ENCODE peak calls at places on chromosomes 16 and 17, in seven cellular contexts. I, E, R, Z, T, L and Q are unnamed samples.

GRCh38 chr17:48593840-48594411 is 347 bp upstream of the HOXB5 start:
- DNase-seq in I (peak; percentile 61), E (peak; percentile 86), R (peak; percentile 81), Z (peak; percentile 67), T (peak; percentile 65), L (peak; percentile 87), Q (peak; percentile 92)

GRCh38 chr16:1518626-1519135 is 14.8 kb upstream of the TMEM204 start:
- DNase-seq in I (no peak), E (no peak), R (no peak), Z (no peak), T (no peak), L (no peak), Q (no peak)

GRCh38 chr17:77164483-77165030 is 23.8 kb downstream of the SEC14L1 start:
- DNase-seq in I (no peak), E (no peak), R (no peak), Z (no peak), T (no peak), L (peak; percentile 84), Q (no peak)

GRCh38 chr17:41565338-41565737 is 6.5 kb downstream of the KRT9 start:
- DNase-seq in I (no peak), E (no peak), R (no peak), Z (no peak), T (no peak), L (no peak), Q (no peak)

GRCh38 chr16:57994778-57995177 is 5.7 kb downstream of the ZNF319 start:
- DNase-seq in I (peak; percentile 69), E (peak; percentile 71), R (no peak), Z (no peak), T (peak; percentile 22), L (peak; percentile 43), Q (peak; percentile 92)

GRCh38 chr17:82272495-82273326 is 789 bp downstream of the CSNK1D start:
- DNase-seq in I (peak; percentile 51), E (peak; percentile 93), R (peak; percentile 50), Z (no peak), T (no peak), L (no peak), Q (peak; percentile 92)

GRCh38 chr17:66855204-66855603 is 20.3 kb downstream of the CACNG5 start:
- DNase-seq in I (no peak), E (peak; percentile 74), R (no peak), Z (no peak), T (no peak), L (no peak), Q (no peak)

GRCh38 chr16:89198417-89199240 is 1.7 kb downstream of the SLC22A31 start:
- DNase-seq in I (no peak), E (no peak), R (no peak), Z (no peak), T (no peak), L (no peak), Q (peak; percentile 69)

GRCh38 chr16:49940464-49941224 is 84.4 kb upstream of the CNEP1R1 start:
- DNase-seq in I (no peak), E (no peak), R (no peak), Z (no peak), T (no peak), L (no peak), Q (no peak)

DNA sequence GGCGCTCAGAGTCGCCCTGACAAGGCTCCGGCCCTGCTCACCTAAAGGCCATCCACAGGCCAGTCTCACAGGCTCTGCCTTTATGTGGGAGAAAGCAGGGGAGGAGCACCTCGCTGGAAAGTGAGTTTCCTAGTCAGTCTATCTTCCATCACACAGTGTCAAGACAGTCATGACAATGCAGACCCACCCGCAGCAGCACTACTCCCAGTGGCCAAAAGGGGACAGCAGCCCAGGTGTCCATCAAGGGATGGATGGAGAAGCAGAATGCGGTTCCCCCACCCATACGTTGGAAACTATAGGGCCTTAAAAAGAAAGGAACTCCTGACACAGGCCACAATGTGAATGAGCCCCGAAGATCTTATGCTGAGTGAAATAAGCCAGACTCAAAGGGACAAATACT is 226.8 kb downstream of the ENGASE start:
- DNase-seq in I (no peak), E (peak; percentile 17), R (no peak), Z (no peak), T (no peak), L (no peak), Q (no peak)
- H3K27me3 ChIP-seq in I (no peaks in the 10 kb centered on the region), E (peaks cover 6% of the 10 kb centered on the region), R (no peaks in the 10 kb centered on the region), Z (peaks cover 8% of the 10 kb centered on the region), T (peaks cover 11% of the 10 kb centered on the region), L (peaks cover 22% of the 10 kb centered on the region), Q (no peaks in the 10 kb centered on the region)

DNA sequence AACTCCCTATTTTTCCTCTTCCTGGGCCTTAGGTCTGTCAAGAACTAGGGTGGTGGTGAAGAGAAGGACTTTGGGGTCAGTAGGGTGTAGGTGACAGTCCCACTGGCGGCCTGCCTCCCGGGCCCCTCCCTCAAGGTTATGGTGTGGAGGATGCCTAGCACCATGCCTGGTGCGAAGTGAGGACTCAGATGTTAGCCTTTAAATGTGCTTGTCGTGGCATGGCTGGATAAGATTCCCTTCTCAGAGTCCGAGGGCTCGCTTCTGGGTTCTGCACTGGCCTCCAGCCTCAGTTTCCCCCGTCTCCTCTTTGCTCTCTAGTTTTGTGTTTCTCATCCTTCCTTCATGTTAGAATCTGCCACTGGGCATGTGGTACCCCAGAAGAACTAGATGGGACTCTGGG is 32.0 kb downstream of the HAPSTR1 start:
- DNase-seq in I (no peak), E (no peak), R (no peak), Z (no peak), T (no peak), L (no peak), Q (peak; percentile 68)
- H3K36me3 ChIP-seq in I (no peaks in the 10 kb centered on the region), E (peaks cover 63% of the 10 kb centered on the region), R (peaks cover 9% of the 10 kb centered on the region), Z (peaks cover 58% of the 10 kb centered on the region), T (peaks cover 9% of the 10 kb centered on the region), L (peaks cover 29% of the 10 kb centered on the region), Q (peaks cover 9% of the 10 kb centered on the region)

GRCh38 chr16:20903889-20904506 is 3.4 kb downstream of the LYRM1 start:
- DNase-seq in I (no peak), E (no peak), R (no peak), Z (no peak), T (no peak), L (no peak), Q (no peak)

GRCh38 chr16:20903116-20903888 is 2.7 kb downstream of the LYRM1 start:
- DNase-seq in I (no peak), E (no peak), R (no peak), Z (no peak), T (no peak), L (no peak), Q (no peak)

GRCh38 chr16:20901068-20901440 is 483 bp downstream of the LYRM1 start:
- DNase-seq in I (no peak), E (no peak), R (peak; percentile 47), Z (peak; percentile 1), T (no peak), L (no peak), Q (no peak)

GRCh38 chr16:20901441-20902112 is 1.0 kb downstream of the LYRM1 start:
- DNase-seq in I (peak; percentile 67), E (no peak), R (no peak), Z (peak; percentile 30), T (peak; percentile 75), L (no peak), Q (peak; percentile 87)

DNA sequence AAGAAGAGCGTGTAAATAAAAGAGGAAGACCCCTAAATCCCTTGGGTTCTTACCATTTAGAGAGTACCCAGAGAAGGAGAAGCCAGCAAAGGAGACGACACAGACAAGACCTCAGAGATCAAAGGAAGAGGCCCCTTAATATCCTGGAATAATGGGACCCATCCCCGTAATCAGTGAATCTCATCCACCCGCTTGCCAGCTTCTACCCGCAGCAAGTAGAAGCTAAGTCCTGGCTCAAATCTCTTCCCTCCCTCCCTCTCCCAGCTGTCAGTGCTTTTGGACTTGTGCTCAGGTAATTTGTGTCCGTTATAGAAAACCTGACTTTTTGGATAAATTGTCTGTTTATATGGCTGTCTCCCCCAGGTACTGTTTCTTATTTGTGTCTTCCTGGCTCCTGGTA is 1.9 kb downstream of the LYRM1 start:
- DNase-seq in I (no peak), E (no peak), R (no peak), Z (no peak), T (no peak), L (no peak), Q (no peak)
- H3K4me3 ChIP-seq in I (no peak overlapping the region), E (no peak overlapping the region), R (no peak overlapping the region), Z (no peak overlapping the region), T (no peak overlapping the region), L (no peak overlapping the region), Q (no peak overlapping the region)

DNA sequence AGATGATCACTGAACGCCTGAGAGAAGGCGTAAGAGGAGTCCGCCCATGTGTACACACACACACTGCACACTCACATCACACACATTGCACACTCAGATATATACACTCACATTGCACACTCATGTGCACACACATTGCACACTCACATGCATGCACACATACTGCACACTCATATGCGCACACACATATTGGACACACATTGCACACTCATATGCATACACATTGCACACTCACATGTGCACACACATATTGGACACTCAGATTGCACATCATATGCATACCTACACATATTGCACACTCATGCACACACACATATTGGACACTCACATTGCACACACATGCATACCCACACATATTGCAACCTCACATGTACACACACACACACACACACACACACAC is 163.2 kb downstream of the WSCD1 start:
- DNase-seq in I (no peak), E (no peak), R (no peak), Z (no peak), T (no peak), L (no peak), Q (peak; percentile 6)
- H3K27me3 ChIP-seq in I (no peaks in the 10 kb centered on the region), E (no peaks in the 10 kb centered on the region), R (no peaks in the 10 kb centered on the region), Z (no peaks in the 10 kb centered on the region), T (peaks cover 3% of the 10 kb centered on the region), L (peaks cover 8% of the 10 kb centered on the region), Q (no peaks in the 10 kb centered on the region)

GRCh38 chr17:81259058-81259605 is 20.0 kb downstream of the NDUFAF8 start:
- DNase-seq in I (no peak), E (no peak), R (no peak), Z (no peak), T (no peak), L (no peak), Q (no peak)
- H3K36me3 ChIP-seq in I (no peaks in the 10 kb centered on the region), E (peaks cover 53% of the 10 kb centered on the region), R (no peaks in the 10 kb centered on the region), Z (peaks cover 69% of the 10 kb centered on the region), T (peaks cover 2% of the 10 kb centered on the region), L (peaks cover 36% of the 10 kb centered on the region), Q (peaks cover 98% of the 10 kb centered on the region)

GRCh38 chr16:79595916-79596450 is 4.6 kb downstream of the MAF start:
- DNase-seq in I (no peak), E (no peak), R (no peak), Z (no peak), T (peak; percentile 1), L (no peak), Q (no peak)

GRCh38 chr16:79597277-79597676 is 3.3 kb downstream of the MAF start:
- DNase-seq in I (no peak), E (no peak), R (no peak), Z (no peak), T (peak; percentile 4), L (no peak), Q (no peak)

GRCh38 chr16:79593074-79593531 is 7.4 kb downstream of the MAF start:
- DNase-seq in I (no peak), E (no peak), R (no peak), Z (no peak), T (no peak), L (no peak), Q (no peak)

GRCh38 chr16:79593754-79594153 is 6.8 kb downstream of the MAF start:
- DNase-seq in I (no peak), E (no peak), R (no peak), Z (no peak), T (no peak), L (no peak), Q (no peak)

DNA sequence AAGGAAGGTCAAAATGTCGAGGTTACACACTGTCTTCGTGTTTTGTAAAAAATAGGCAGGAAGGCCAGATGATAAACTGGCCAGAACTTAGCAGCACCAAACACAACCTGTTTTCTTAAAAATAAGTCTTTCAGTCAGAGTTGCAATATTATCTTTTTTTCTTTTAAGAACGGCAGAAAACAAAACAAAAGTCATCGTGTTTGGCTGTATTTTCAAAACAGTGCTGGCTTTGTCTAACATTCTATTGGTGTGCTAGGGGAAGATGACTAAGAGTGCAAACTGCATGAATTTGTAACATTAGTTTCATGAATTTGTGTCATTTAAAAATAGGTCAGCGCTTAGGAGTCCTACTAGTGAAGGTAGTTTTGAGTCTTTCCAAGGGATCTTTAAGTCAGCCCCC is 5.3 kb downstream of the MAF start:
- DNase-seq in I (no peak), E (no peak), R (no peak), Z (no peak), T (peak; percentile 39), L (no peak), Q (no peak)
- H3K4me3 ChIP-seq in I (no peak overlapping the region), E (no peak overlapping the region), R (peak overlapping the region; percentile 40), Z (no peak overlapping the region), T (peak overlapping the region; percentile 26), L (no peak overlapping the region), Q (peak overlapping the region; percentile 61)